ENCODE peak calls at places on chromosome 20, in ten cellular contexts. Z is HFF-Myc; I is GM03348; Q is stimulated activated CD8-positive, alpha-beta memory T cell treated with anti-CD3 and anti-CD28 coated beads, Interleukin-15, amount 100 ng/mL, for 24 hours; P is memory B cell; H is NCI-H1092; D is T-cell; W is kidney glomerular epithelial cell; M is CD4-positive, alpha-beta T cell; T is body of pancreas. J is an unnamed sample.
A peak's percentile ranks its signal among the peaks of the same experiment; 100 is the strongest.

GRCh38 chr20:24755411-24755922 is 193.6 kb upstream of the CST7 start:
- DNase-seq in Z (no peak), I (no peak), Q (no peak), P (no peak), H (no peak), D (no peak), W (no peak), M (no peak), T (peak; percentile 40), J (peak; percentile 13)

GRCh38 chr20:49983848-49984408 is 1.1 kb downstream of the SNAI1 start:
- DNase-seq in Z (no peak), I (peak; percentile 69), Q (no peak), P (no peak), H (no peak), D (no peak), W (no peak), M (no peak), T (peak; percentile 29), J (no peak)

GRCh38 chr20:63402178-63402859 is 41.2 kb upstream of the CHRNA4 start:
- DNase-seq in Z (no peak), I (no peak), Q (no peak), P (no peak), H (no peak), D (no peak), W (no peak), M (no peak), T (no peak), J (no peak)

GRCh38 chr20:17742426-17743130 is 42.8 kb downstream of the BANF2 start:
- DNase-seq in Z (no peak), I (no peak), Q (no peak), P (no peak), H (no peak), D (no peak), W (no peak), M (no peak), T (no peak), J (no peak)

GRCh38 chr20:34579191-34579661 is 20.7 kb downstream of the MAP1LC3A start:
- DNase-seq in Z (peak; percentile 42), I (peak; percentile 84), Q (no peak), P (no peak), H (no peak), D (no peak), W (peak; percentile 84), M (no peak), T (no peak), J (peak; percentile 85)

GRCh38 chr20:31695849-31696804 is 26.5 kb downstream of the BCL2L1 start:
- DNase-seq in Z (no peak), I (peak; percentile 69), Q (no peak), P (no peak), H (no peak), D (no peak), W (peak; percentile 72), M (no peak), T (peak; percentile 49), J (peak; percentile 99)

GRCh38 chr20:21514553-21515251 is 838 bp upstream of the NKX2-2 start:
- DNase-seq in Z (no peak), I (no peak), Q (no peak), P (no peak), H (no peak), D (no peak), W (no peak), M (no peak), T (no peak), J (no peak)

GRCh38 chr20:23255658-23256385 is 94.8 kb upstream of the NXT1 start:
- DNase-seq in Z (no peak), I (peak; percentile 39), Q (no peak), P (no peak), H (no peak), D (no peak), W (no peak), M (no peak), T (no peak), J (no peak)

GRCh38 chr20:57458400-57459160 is 66.4 kb downstream of the CTCFL start:
- DNase-seq in Z (no peak), I (no peak), Q (no peak), P (no peak), H (no peak), D (no peak), W (no peak), M (no peak), T (peak; percentile 75), J (no peak)

GRCh38 chr20:57714409-57715267 is 4.8 kb upstream of the PMEPA1 start:
- DNase-seq in Z (no peak), I (peak; percentile 68), Q (no peak), P (no peak), H (no peak), D (no peak), W (peak; percentile 70), M (no peak), T (no peak), J (peak; percentile 90)

GRCh38 chr20:25042531-25043498 is 15.1 kb downstream of the ACSS1 start:
- DNase-seq in Z (no peak), I (no peak), Q (no peak), P (peak; percentile 72), H (no peak), D (peak; percentile 33), W (no peak), M (peak; percentile 39), T (peak; percentile 53), J (no peak)

GRCh38 chr20:31608256-31608980 is 3.3 kb downstream of the ID1 start:
- DNase-seq in Z (no peak), I (peak; percentile 76), Q (no peak), P (no peak), H (peak; percentile 94), D (no peak), W (peak; percentile 92), M (no peak), T (peak; percentile 85), J (peak; percentile 98)

GRCh38 chr20:43448748-43449535 is 8.8 kb upstream of the SRSF6 start:
- DNase-seq in Z (no peak), I (peak; percentile 67), Q (no peak), P (peak; percentile 28), H (peak; percentile 37), D (no peak), W (peak; percentile 12), M (peak; percentile 37), T (peak; percentile 51), J (peak; percentile 47)

GRCh38 chr20:2023151-2023550 is 29.3 kb upstream of the PDYN start:
- DNase-seq in Z (no peak), I (no peak), Q (no peak), P (no peak), H (no peak), D (no peak), W (no peak), M (no peak), T (no peak), J (no peak)

GRCh38 chr20:63699466-63700198 is 3.2 kb downstream of the TNFRSF6B start:
- DNase-seq in Z (no peak), I (no peak), Q (no peak), P (no peak), H (no peak), D (no peak), W (no peak), M (no peak), T (peak; percentile 12), J (no peak)

GRCh38 chr20:50652702-50653294 is 38.5 kb downstream of the RIPOR3 start:
- DNase-seq in Z (no peak), I (no peak), Q (no peak), P (no peak), H (no peak), D (no peak), W (no peak), M (no peak), T (no peak), J (no peak)

GRCh38 chr20:63079971-63080370 is 73.2 kb upstream of the BHLHE23 start:
- DNase-seq in Z (no peak), I (no peak), Q (no peak), P (no peak), H (no peak), D (no peak), W (no peak), M (no peak), T (peak; percentile 1), J (no peak)

GRCh38 chr20:25009218-25010145 is 16.9 kb upstream of the APMAP start:
- DNase-seq in Z (no peak), I (peak; percentile 43), Q (no peak), P (no peak), H (no peak), D (no peak), W (no peak), M (no peak), T (peak; percentile 58), J (peak; percentile 19)

GRCh38 chr20:38935285-38935684 is 9.1 kb downstream of the FAM83D start:
- DNase-seq in Z (no peak), I (peak; percentile 17), Q (no peak), P (no peak), H (no peak), D (no peak), W (no peak), M (no peak), T (no peak), J (peak; percentile 44)

J was measured in kidney tubule cell.